ENCODE peak calls at places on chromosomes 11 and 22, in five cellular contexts. O is astrocyte of the spinal cord, D is heart left ventricle, X is mesenchymal stem cell, Y is upper lobe of right lung. H is an unnamed sample.

GRCh38 chr11:5891216-5891800 is 1.7 kb upstream of the OR52E5 start:
- DNase-seq in O (peak), D (no peak), X (peak), Y (no peak), H (peak)

GRCh38 chr22:18056161-18056666 is 21.6 kb upstream of the PEX26 start:
- DNase-seq in O (peak), D (no peak), X (peak), Y (peak), H (no peak)

GRCh38 chr22:33065230-33065629 is 7.0 kb upstream of the SYN3 start:
- DNase-seq in O (no peak), D (no peak), X (no peak), Y (no peak), H (no peak)

GRCh38 chr11:64151337-64151736 is 14.6 kb downstream of the MACROD1 start:
- DNase-seq in O (no peak), D (no peak), X (no peak), Y (no peak), H (no peak)

GRCh38 chr11:65430406-65431217 is 8.0 kb downstream of the NEAT1 start:
- DNase-seq in O (peak), D (peak), X (peak), Y (no peak), H (no peak)

GRCh38 chr22:42780070-42780540 is 59.4 kb upstream of the A4GALT start:
- DNase-seq in O (peak), D (peak), X (peak), Y (no peak), H (peak)

GRCh38 chr11:4680341-4680740 is 17.3 kb downstream of the OR51E2 start:
- DNase-seq in O (no peak), D (no peak), X (no peak), Y (no peak), H (no peak)

GRCh38 chr22:29167032-29167911 is 38.4 kb upstream of the EMID1 start:
- DNase-seq in O (no peak), D (no peak), X (no peak), Y (no peak), H (peak)

GRCh38 chr11:119369035-119369925 is 12.2 kb downstream of the USP2 start:
- DNase-seq in O (no peak), D (no peak), X (no peak), Y (peak), H (no peak)

GRCh38 chr11:103257360-103257759 is 148.1 kb downstream of the DYNC2H1 start:
- DNase-seq in O (peak), D (no peak), X (peak), Y (no peak), H (no peak)

GRCh38 chr22:19648419-19648929 is 65.8 kb upstream of the SEPTIN5 start:
- DNase-seq in O (peak), D (no peak), X (peak), Y (no peak), H (no peak)

GRCh38 chr22:16806401-16806800 is 18.8 kb downstream of the XKR3 start:
- DNase-seq in O (no peak), D (no peak), X (no peak), Y (no peak), H (no peak)

GRCh38 chr22:48700566-48701295 is 1126.9 kb downstream of the BRD1 start:
- DNase-seq in O (no peak), D (no peak), X (no peak), Y (no peak), H (no peak)

GRCh38 chr11:8342821-8343681 is 79.4 kb upstream of the LMO1 start:
- DNase-seq in O (no peak), D (no peak), X (no peak), Y (no peak), H (no peak)

GRCh38 chr11:77508031-77508430 is 34.1 kb upstream of the PAK1 start:
- DNase-seq in O (no peak), D (no peak), X (no peak), Y (no peak), H (no peak)
- H3K4me3 ChIP-seq in O (no peak), D (no peak), X (no peak), Y (no peak), H (no peak)

GRCh38 chr22:40415531-40416266 is 45.3 kb downstream of the SGSM3 start:
- DNase-seq in O (no peak), D (no peak), X (no peak), Y (peak), H (no peak)

GRCh38 chr22:40414306-40414705 is 43.9 kb downstream of the SGSM3 start:
- DNase-seq in O (no peak), D (no peak), X (peak), Y (no peak), H (no peak)

GRCh38 chr22:40414838-40415505 is 44.6 kb downstream of the SGSM3 start:
- DNase-seq in O (no peak), D (no peak), X (no peak), Y (no peak), H (no peak)

GRCh38 chr22:40412441-40412840 is 42.0 kb downstream of the SGSM3 start:
- DNase-seq in O (no peak), D (no peak), X (no peak), Y (no peak), H (no peak)

DNA sequence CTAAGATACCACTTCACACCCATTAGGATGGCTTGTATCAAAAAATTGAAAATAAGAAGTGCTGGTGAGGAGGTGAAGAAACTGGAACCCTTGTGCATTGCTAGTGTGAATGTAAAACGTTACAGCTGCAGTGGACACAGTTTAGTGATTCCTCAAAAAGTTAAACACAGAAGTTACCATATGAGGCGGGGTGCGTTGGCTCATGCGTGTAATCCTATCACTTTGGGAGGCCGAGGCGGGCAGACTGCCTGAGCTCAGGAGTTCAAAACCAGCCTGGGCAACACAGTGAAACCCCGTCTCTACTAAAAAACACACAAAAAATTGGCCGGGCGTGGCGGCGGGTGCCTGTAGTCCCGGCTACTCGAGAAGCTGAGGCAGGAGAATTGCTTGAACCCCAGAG is 43.5 kb downstream of the SGSM3 start:
- DNase-seq in O (no peak), D (no peak), X (no peak), Y (no peak), H (no peak)
- H3K4me3 ChIP-seq in O (no peak), D (no peak), X (no peak), Y (no peak), H (no peak)

DNA sequence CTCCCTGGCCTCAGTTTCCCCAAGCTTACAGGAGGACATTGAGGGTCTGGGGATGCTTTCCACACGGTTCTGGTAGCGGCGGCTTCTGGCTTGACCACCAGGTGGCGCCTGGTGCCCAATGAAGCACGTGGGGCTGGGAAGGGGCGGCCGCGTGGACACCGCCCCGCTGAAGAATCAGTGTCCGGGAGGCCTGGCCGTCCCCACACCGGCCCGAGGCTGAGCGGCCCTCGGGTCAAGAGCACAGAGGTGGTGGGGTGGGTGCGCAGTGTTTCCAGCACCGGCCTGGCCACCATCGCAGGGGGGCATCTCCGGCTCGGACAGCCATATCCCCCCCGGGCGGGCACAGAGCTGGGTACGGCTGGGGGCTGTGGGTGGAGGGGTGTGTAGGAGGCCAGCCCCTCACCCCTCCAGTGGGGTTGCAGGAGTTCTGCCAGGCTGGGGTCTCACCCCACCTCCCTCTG is 27.8 kb upstream of the PPARA start:
- DNase-seq in O (no peak), D (peak), X (peak), Y (peak), H (peak)
- H3K4me3 ChIP-seq in O (no peak), D (no peak), X (peak), Y (no peak), H (no peak)

GRCh38 chr11:2728128-2728662 is 28.4 kb upstream of the KCNQ1OT1 start:
- DNase-seq in O (no peak), D (no peak), X (no peak), Y (no peak), H (no peak)
- H3K4me3 ChIP-seq in O (no peak), D (no peak), X (no peak), Y (no peak), H (no peak)

H was measured in Jurkat, Clone E6-1.